ENCODE peak calls at places on chromosomes 5 and 9, in ten cellular contexts. One of them, this sample, is unnamed.

GRCh38 chr9:124298646-124299235 is 41.0 kb downstream of the NEK6 start:
- DNase-seq in GM12865: no peak
- DNase-seq in stimulated activated CD8-positive, alpha-beta memory T cell treated with anti-CD3 and anti-CD28 coated beads, Interleukin-15, amount 100 ng/mL, for 4 hours: no peak
- DNase-seq in HS-5: no peak
- DNase-seq in GM03348: no peak
- DNase-seq in stromal cell of bone marrow: no peak
- DNase-seq in H9: no peak
- DNase-seq in stimulated activated CD4-positive, alpha-beta T cell treated with anti-CD3 and anti-CD28 coated beads, Interleukin-15, amount 100 ng/mL, for 24 hours: no peak
- DNase-seq in SW480: peak
- DNase-seq in activated CD8-positive, alpha-beta T cell treated with anti-CD3 and anti-CD28 coated beads, Interleukin-2, amount 10 ng/mL, durations not matched to agents 7 days and 5 days: no peak
- DNase-seq in this sample: no peak

GRCh38 chr5:114898602-114899001 is 271.1 kb downstream of the TRIM36 start:
- DNase-seq in GM12865: peak
- DNase-seq in stimulated activated CD8-positive, alpha-beta memory T cell treated with anti-CD3 and anti-CD28 coated beads, Interleukin-15, amount 100 ng/mL, for 4 hours: no peak
- DNase-seq in HS-5: no peak
- DNase-seq in GM03348: no peak
- DNase-seq in stromal cell of bone marrow: no peak
- DNase-seq in H9: no peak
- DNase-seq in stimulated activated CD4-positive, alpha-beta T cell treated with anti-CD3 and anti-CD28 coated beads, Interleukin-15, amount 100 ng/mL, for 24 hours: no peak
- DNase-seq in SW480: no peak
- DNase-seq in activated CD8-positive, alpha-beta T cell treated with anti-CD3 and anti-CD28 coated beads, Interleukin-2, amount 10 ng/mL, durations not matched to agents 7 days and 5 days: no peak
- DNase-seq in this sample: no peak

GRCh38 chr5:74127377-74128338 is 501.7 kb downstream of the ARHGEF28 start:
- DNase-seq in GM12865: no peak
- DNase-seq in stimulated activated CD8-positive, alpha-beta memory T cell treated with anti-CD3 and anti-CD28 coated beads, Interleukin-15, amount 100 ng/mL, for 4 hours: no peak
- DNase-seq in HS-5: no peak
- DNase-seq in GM03348: no peak
- DNase-seq in stromal cell of bone marrow: no peak
- DNase-seq in H9: no peak
- DNase-seq in stimulated activated CD4-positive, alpha-beta T cell treated with anti-CD3 and anti-CD28 coated beads, Interleukin-15, amount 100 ng/mL, for 24 hours: no peak
- DNase-seq in SW480: peak
- DNase-seq in activated CD8-positive, alpha-beta T cell treated with anti-CD3 and anti-CD28 coated beads, Interleukin-2, amount 10 ng/mL, durations not matched to agents 7 days and 5 days: no peak
- DNase-seq in this sample: no peak

GRCh38 chr9:132171702-132172101 is 9.8 kb downstream of the NTNG2 start:
- DNase-seq in GM12865: no peak
- DNase-seq in stimulated activated CD8-positive, alpha-beta memory T cell treated with anti-CD3 and anti-CD28 coated beads, Interleukin-15, amount 100 ng/mL, for 4 hours: no peak
- DNase-seq in HS-5: no peak
- DNase-seq in GM03348: no peak
- DNase-seq in stromal cell of bone marrow: no peak
- DNase-seq in H9: no peak
- DNase-seq in stimulated activated CD4-positive, alpha-beta T cell treated with anti-CD3 and anti-CD28 coated beads, Interleukin-15, amount 100 ng/mL, for 24 hours: no peak
- DNase-seq in SW480: no peak
- DNase-seq in activated CD8-positive, alpha-beta T cell treated with anti-CD3 and anti-CD28 coated beads, Interleukin-2, amount 10 ng/mL, durations not matched to agents 7 days and 5 days: no peak
- DNase-seq in this sample: no peak

GRCh38 chr5:132269635-132270344 is 12.3 kb downstream of the PDLIM4 start:
- DNase-seq in GM12865: no peak
- DNase-seq in stimulated activated CD8-positive, alpha-beta memory T cell treated with anti-CD3 and anti-CD28 coated beads, Interleukin-15, amount 100 ng/mL, for 4 hours: no peak
- DNase-seq in HS-5: no peak
- DNase-seq in GM03348: no peak
- DNase-seq in stromal cell of bone marrow: no peak
- DNase-seq in H9: peak
- DNase-seq in stimulated activated CD4-positive, alpha-beta T cell treated with anti-CD3 and anti-CD28 coated beads, Interleukin-15, amount 100 ng/mL, for 24 hours: no peak
- DNase-seq in SW480: no peak
- DNase-seq in activated CD8-positive, alpha-beta T cell treated with anti-CD3 and anti-CD28 coated beads, Interleukin-2, amount 10 ng/mL, durations not matched to agents 7 days and 5 days: no peak
- DNase-seq in this sample: no peak

GRCh38 chr9:96230002-96230401 is 72.0 kb downstream of the HSD17B3 start:
- DNase-seq in GM12865: no peak
- DNase-seq in stimulated activated CD8-positive, alpha-beta memory T cell treated with anti-CD3 and anti-CD28 coated beads, Interleukin-15, amount 100 ng/mL, for 4 hours: no peak
- DNase-seq in HS-5: no peak
- DNase-seq in GM03348: no peak
- DNase-seq in stromal cell of bone marrow: no peak
- DNase-seq in H9: no peak
- DNase-seq in stimulated activated CD4-positive, alpha-beta T cell treated with anti-CD3 and anti-CD28 coated beads, Interleukin-15, amount 100 ng/mL, for 24 hours: no peak
- DNase-seq in SW480: no peak
- DNase-seq in activated CD8-positive, alpha-beta T cell treated with anti-CD3 and anti-CD28 coated beads, Interleukin-2, amount 10 ng/mL, durations not matched to agents 7 days and 5 days: no peak
- DNase-seq in this sample: no peak

GRCh38 chr9:133505901-133506652 is 18.7 kb downstream of the MYMK start:
- DNase-seq in GM12865: no peak
- DNase-seq in stimulated activated CD8-positive, alpha-beta memory T cell treated with anti-CD3 and anti-CD28 coated beads, Interleukin-15, amount 100 ng/mL, for 4 hours: no peak
- DNase-seq in HS-5: no peak
- DNase-seq in GM03348: peak
- DNase-seq in stromal cell of bone marrow: peak
- DNase-seq in H9: no peak
- DNase-seq in stimulated activated CD4-positive, alpha-beta T cell treated with anti-CD3 and anti-CD28 coated beads, Interleukin-15, amount 100 ng/mL, for 24 hours: no peak
- DNase-seq in SW480: no peak
- DNase-seq in activated CD8-positive, alpha-beta T cell treated with anti-CD3 and anti-CD28 coated beads, Interleukin-2, amount 10 ng/mL, durations not matched to agents 7 days and 5 days: no peak
- DNase-seq in this sample: peak

GRCh38 chr5:1125030-1125357 is 13.1 kb upstream of the SLC12A7 start:
- DNase-seq in GM12865: no peak
- DNase-seq in stimulated activated CD8-positive, alpha-beta memory T cell treated with anti-CD3 and anti-CD28 coated beads, Interleukin-15, amount 100 ng/mL, for 4 hours: no peak
- DNase-seq in HS-5: no peak
- DNase-seq in GM03348: peak
- DNase-seq in stromal cell of bone marrow: peak
- DNase-seq in H9: no peak
- DNase-seq in stimulated activated CD4-positive, alpha-beta T cell treated with anti-CD3 and anti-CD28 coated beads, Interleukin-15, amount 100 ng/mL, for 24 hours: no peak
- DNase-seq in SW480: no peak
- DNase-seq in activated CD8-positive, alpha-beta T cell treated with anti-CD3 and anti-CD28 coated beads, Interleukin-2, amount 10 ng/mL, durations not matched to agents 7 days and 5 days: no peak
- DNase-seq in this sample: peak

GRCh38 chr5:89213584-89213983 is 330.6 kb upstream of the MEF2C start:
- DNase-seq in GM12865: no peak
- DNase-seq in stimulated activated CD8-positive, alpha-beta memory T cell treated with anti-CD3 and anti-CD28 coated beads, Interleukin-15, amount 100 ng/mL, for 4 hours: no peak
- DNase-seq in HS-5: no peak
- DNase-seq in GM03348: peak
- DNase-seq in stromal cell of bone marrow: peak
- DNase-seq in H9: no peak
- DNase-seq in stimulated activated CD4-positive, alpha-beta T cell treated with anti-CD3 and anti-CD28 coated beads, Interleukin-15, amount 100 ng/mL, for 24 hours: no peak
- DNase-seq in SW480: no peak
- DNase-seq in activated CD8-positive, alpha-beta T cell treated with anti-CD3 and anti-CD28 coated beads, Interleukin-2, amount 10 ng/mL, durations not matched to agents 7 days and 5 days: no peak
- DNase-seq in this sample: no peak

GRCh38 chr5:759781-760362 is 24.7 kb downstream of the ZDHHC11B start:
- DNase-seq in GM12865: no peak
- DNase-seq in stimulated activated CD8-positive, alpha-beta memory T cell treated with anti-CD3 and anti-CD28 coated beads, Interleukin-15, amount 100 ng/mL, for 4 hours: no peak
- DNase-seq in HS-5: no peak
- DNase-seq in GM03348: peak
- DNase-seq in stromal cell of bone marrow: no peak
- DNase-seq in H9: peak
- DNase-seq in stimulated activated CD4-positive, alpha-beta T cell treated with anti-CD3 and anti-CD28 coated beads, Interleukin-15, amount 100 ng/mL, for 24 hours: peak
- DNase-seq in SW480: no peak
- DNase-seq in activated CD8-positive, alpha-beta T cell treated with anti-CD3 and anti-CD28 coated beads, Interleukin-2, amount 10 ng/mL, durations not matched to agents 7 days and 5 days: peak
- DNase-seq in this sample: peak

GRCh38 chr9:90909225-90909624 is 107.6 kb downstream of the SYK start:
- DNase-seq in GM12865: peak
- DNase-seq in stimulated activated CD8-positive, alpha-beta memory T cell treated with anti-CD3 and anti-CD28 coated beads, Interleukin-15, amount 100 ng/mL, for 4 hours: no peak
- DNase-seq in HS-5: no peak
- DNase-seq in GM03348: no peak
- DNase-seq in stromal cell of bone marrow: no peak
- DNase-seq in H9: no peak
- DNase-seq in stimulated activated CD4-positive, alpha-beta T cell treated with anti-CD3 and anti-CD28 coated beads, Interleukin-15, amount 100 ng/mL, for 24 hours: no peak
- DNase-seq in SW480: no peak
- DNase-seq in activated CD8-positive, alpha-beta T cell treated with anti-CD3 and anti-CD28 coated beads, Interleukin-2, amount 10 ng/mL, durations not matched to agents 7 days and 5 days: no peak
- DNase-seq in this sample: no peak

This sample was measured in gastrocnemius medialis.